ENCODE peak calls at places on chromosomes 6 and 20, in eight cellular contexts. H is uterus, W is GM06990, N is sigmoid colon, E is kidney, M is fibroblast of the aortic adventitia, C is hepatocyte, U is GM23338. J is an unnamed sample.

GRCh38 chr6:108497883-108498282 is 62.8 kb upstream of the FOXO3 start:
- DNase-seq in H (no peak), W (peak; percentile 13), N (no peak), E (no peak), M (peak; percentile 53), C (peak; percentile 39), U (peak; percentile 86), J (peak; percentile 13)

GRCh38 chr6:92541457-92542060 is 877.8 kb downstream of the EPHA7 start:
- DNase-seq in H (no peak), W (no peak), N (no peak), E (no peak), M (no peak), C (no peak), U (no peak), J (no peak)

GRCh38 chr20:58891076-58891685 is 38.7 kb downstream of the GNAS start:
- DNase-seq in H (peak; percentile 80), W (peak; percentile 82), N (peak; percentile 93), E (peak; percentile 94), M (peak; percentile 52), C (peak; percentile 94), U (peak; percentile 63), J (peak; percentile 82)

GRCh38 chr20:62628691-62629090 is 13.6 kb upstream of the SLCO4A1 start:
- DNase-seq in H (no peak), W (no peak), N (no peak), E (no peak), M (no peak), C (no peak), U (peak; percentile 68), J (peak; percentile 82)

GRCh38 chr20:54431545-54431944 is 43.8 kb upstream of the DOK5 start:
- DNase-seq in H (no peak), W (no peak), N (no peak), E (no peak), M (peak; percentile 86), C (no peak), U (no peak), J (peak; percentile 11)

GRCh38 chr6:36459483-36459882 is 16.7 kb downstream of the KCTD20 start:
- DNase-seq in H (no peak), W (no peak), N (no peak), E (no peak), M (no peak), C (no peak), U (no peak), J (no peak)

GRCh38 chr6:108118791-108119211 is 44.3 kb upstream of the OSTM1 start:
- DNase-seq in H (no peak), W (no peak), N (no peak), E (no peak), M (peak; percentile 12), C (no peak), U (no peak), J (no peak)

GRCh38 chr6:141486942-141487341 is 645.8 kb upstream of the GJE1 start:
- DNase-seq in H (no peak), W (no peak), N (no peak), E (no peak), M (no peak), C (no peak), U (no peak), J (no peak)

GRCh38 chr6:7728855-7729590 is 3.1 kb downstream of the BMP6 start:
- DNase-seq in H (no peak), W (no peak), N (no peak), E (no peak), M (peak; percentile 46), C (no peak), U (peak; percentile 59), J (no peak)

GRCh38 chr6:168284187-168284586 is 35.4 kb downstream of the DACT2 start:
- DNase-seq in H (no peak), W (no peak), N (peak; percentile 41), E (peak; percentile 23), M (no peak), C (no peak), U (no peak), J (no peak)

GRCh38 chr6:12845224-12846004 is 128.8 kb downstream of the PHACTR1 start:
- DNase-seq in H (no peak), W (peak; percentile 3), N (no peak), E (no peak), M (no peak), C (no peak), U (peak; percentile 30), J (no peak)

GRCh38 chr6:125906158-125906998 is 50.2 kb upstream of the HINT3 start:
- DNase-seq in H (no peak), W (peak; percentile 19), N (no peak), E (no peak), M (peak; percentile 54), C (peak; percentile 45), U (peak; percentile 89), J (peak; percentile 21)

GRCh38 chr6:127297502-127298070 is 30.9 kb downstream of the RNF146 start:
- DNase-seq in H (no peak), W (no peak), N (no peak), E (no peak), M (no peak), C (peak; percentile 39), U (peak; percentile 61), J (no peak)

GRCh38 chr6:136784910-136785746 is 7.1 kb downstream of the MAP3K5 start:
- DNase-seq in H (no peak), W (peak; percentile 53), N (peak; percentile 78), E (peak; percentile 79), M (no peak), C (no peak), U (no peak), J (no peak)

GRCh38 chr6:133768656-133769295 is 120.1 kb upstream of the TCF21 start:
- DNase-seq in H (peak; percentile 77), W (no peak), N (peak; percentile 74), E (peak; percentile 65), M (peak; percentile 59), C (peak; percentile 30), U (no peak), J (no peak)

GRCh38 chr6:133767571-133767970 is 121.3 kb upstream of the TCF21 start:
- DNase-seq in H (no peak), W (no peak), N (no peak), E (no peak), M (peak; percentile 68), C (no peak), U (no peak), J (no peak)

GRCh38 chr6:133764011-133764812 is 124.7 kb upstream of the TCF21 start:
- DNase-seq in H (no peak), W (no peak), N (no peak), E (no peak), M (peak; percentile 93), C (no peak), U (peak; percentile 29), J (peak; percentile 31)

GRCh38 chr6:133761706-133762105 is 127.2 kb upstream of the TCF21 start:
- DNase-seq in H (no peak), W (no peak), N (no peak), E (no peak), M (peak; percentile 75), C (no peak), U (no peak), J (no peak)

GRCh38 chr6:133764813-133765208 is 124.1 kb upstream of the TCF21 start:
- DNase-seq in H (no peak), W (no peak), N (no peak), E (no peak), M (no peak), C (no peak), U (no peak), J (no peak)
- H3K4me3 ChIP-seq in H (no peak overlapping the region), W (no peak overlapping the region), N (no peak overlapping the region), E (no peak overlapping the region), M (no peak overlapping the region), C (no peak overlapping the region), U (no peak overlapping the region), J (no peak overlapping the region)

GRCh38 chr6:46186583-46186982 is 15.8 kb upstream of the ENPP5 start:
- DNase-seq in H (no peak), W (no peak), N (no peak), E (no peak), M (peak; percentile 6), C (no peak), U (no peak), J (peak; percentile 3)

GRCh38 chr6:46189726-46190125 is 18.9 kb upstream of the ENPP5 start:
- DNase-seq in H (no peak), W (no peak), N (no peak), E (no peak), M (no peak), C (no peak), U (no peak), J (no peak)

GRCh38 chr6:46184114-46184513 is 13.3 kb upstream of the ENPP5 start:
- DNase-seq in H (no peak), W (no peak), N (no peak), E (no peak), M (peak; percentile 96), C (peak; percentile 16), U (peak; percentile 24), J (peak; percentile 58)
- H3K4me3 ChIP-seq in H (no peak overlapping the region), W (no peak overlapping the region), N (no peak overlapping the region), E (no peak overlapping the region), M (no peak overlapping the region), C (no peak overlapping the region), U (no peak overlapping the region), J (no peak overlapping the region)

DNA sequence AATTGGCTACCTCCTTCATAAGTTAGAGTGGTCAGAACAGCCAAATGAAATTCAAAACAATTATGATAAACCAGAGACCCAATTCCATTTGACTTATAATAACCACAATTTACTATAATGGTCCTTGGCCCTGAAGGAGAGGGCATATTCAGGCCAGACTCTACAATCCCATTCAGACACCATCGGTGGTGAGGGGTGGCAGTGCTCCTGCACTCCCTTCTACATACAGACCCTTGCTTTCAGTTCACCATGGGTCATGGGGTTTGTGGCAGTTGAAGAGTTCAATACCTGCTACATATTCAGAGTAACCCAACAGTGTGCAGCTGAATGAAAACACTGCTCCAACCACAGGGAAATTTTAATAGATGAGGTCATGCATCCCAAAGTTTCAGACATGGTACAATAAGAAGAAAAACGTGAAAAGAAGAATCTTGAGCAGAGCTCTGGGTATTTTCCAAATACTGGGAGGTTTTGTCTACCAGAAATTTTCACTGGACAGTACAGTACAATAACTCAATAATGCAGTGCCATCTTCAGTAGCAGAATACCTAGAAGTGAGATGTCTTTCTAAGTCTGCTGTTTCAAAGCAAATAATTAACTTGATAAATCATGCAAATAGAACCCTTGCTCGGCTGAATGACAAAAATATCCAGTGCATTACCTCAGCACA is 162.2 kb downstream of the PTPRK start:
- DNase-seq in H (no peak), W (no peak), N (no peak), E (no peak), M (no peak), C (no peak), U (no peak), J (no peak)
- H3K4me3 ChIP-seq in H (no peak overlapping the region), W (no peak overlapping the region), N (no peak overlapping the region), E (no peak overlapping the region), M (no peak overlapping the region), C (no peak overlapping the region), U (no peak overlapping the region), J (no peak overlapping the region)

DNA sequence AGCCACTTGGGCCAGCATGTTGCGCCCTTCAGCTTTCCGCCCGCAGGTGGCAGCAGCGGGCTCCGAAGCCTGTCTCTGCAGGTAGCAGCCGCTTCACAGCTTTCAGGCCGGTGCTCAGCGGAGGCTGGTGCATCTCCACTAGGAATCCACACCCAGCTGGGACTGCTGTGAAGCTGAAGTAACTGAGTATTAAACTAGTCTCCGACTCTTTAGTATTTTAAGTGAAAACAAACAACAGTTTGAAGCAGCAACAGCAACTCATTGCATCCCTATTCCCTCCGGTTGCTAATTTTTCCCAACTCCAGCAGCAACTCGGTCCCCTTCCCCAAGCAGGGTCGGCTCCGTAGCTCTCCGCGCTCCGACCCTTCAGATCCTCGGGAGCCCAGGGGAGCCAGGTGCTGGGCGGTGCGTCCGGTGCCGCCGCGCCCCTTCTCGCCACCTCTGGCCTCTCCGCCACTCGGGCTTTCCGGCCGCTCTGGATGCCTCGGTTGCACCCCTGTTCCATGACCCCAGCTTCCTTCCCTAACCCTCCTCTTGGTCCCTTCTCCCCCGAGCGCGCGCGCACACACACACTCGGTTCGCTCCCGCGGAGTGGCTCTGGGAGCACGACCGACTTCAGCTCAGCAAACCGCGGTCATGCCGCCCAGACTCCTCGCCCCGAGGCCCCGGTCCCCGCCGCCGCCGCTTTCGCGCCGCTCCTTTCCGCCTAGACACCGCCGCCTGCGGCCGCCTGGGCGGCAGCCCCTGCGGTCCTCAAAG is 789 bp upstream of the NKAIN2 start:
- DNase-seq in H (peak; percentile 23), W (peak; percentile 68), N (peak; percentile 77), E (peak; percentile 89), M (peak; percentile 69), C (peak; percentile 93), U (peak; percentile 89), J (peak; percentile 73)
- H3K4me3 ChIP-seq in H (peak overlapping the region; percentile 30), W (peak overlapping the region; percentile 55), N (peak overlapping the region; percentile 30), E (peak overlapping the region; percentile 46), M (peak overlapping the region; percentile 55), C (peak overlapping the region; percentile 76), U (peak overlapping the region; percentile 85), J (peak overlapping the region; percentile 30)